ENCODE peak calls at places on chromosomes 6 and 20, in five cellular contexts. S, Y, B, L and D are unnamed samples.

GRCh38 chr6:34412054-34412453 is 13.8 kb downstream of the RPS10 start:
- DNase-seq in S (no peak), Y (no peak), B (peak; percentile 28), L (no peak), D (no peak)

GRCh38 chr20:57831992-57832585 is 122.3 kb upstream of the PMEPA1 start:
- DNase-seq in S (no peak), Y (no peak), B (no peak), L (no peak), D (no peak)

GRCh38 chr6:25427549-25427948 is 148.4 kb downstream of the CARMIL1 start:
- DNase-seq in S (no peak), Y (no peak), B (no peak), L (no peak), D (no peak)

GRCh38 chr6:45677381-45677992 is 299.8 kb upstream of the SUPT3H start:
- DNase-seq in S (no peak), Y (no peak), B (peak; percentile 41), L (no peak), D (peak; percentile 56)

GRCh38 chr6:166106076-166106686 is 61.5 kb downstream of the TBXT start:
- DNase-seq in S (peak; percentile 37), Y (peak; percentile 78), B (peak; percentile 61), L (peak; percentile 89), D (no peak)

GRCh38 chr6:151179321-151179720 is 60.4 kb upstream of the AKAP12 start:
- DNase-seq in S (no peak), Y (no peak), B (peak; percentile 90), L (no peak), D (no peak)

GRCh38 chr6:14441371-14441781 is 323.8 kb downstream of the CD83 start:
- DNase-seq in S (no peak), Y (no peak), B (peak; percentile 74), L (no peak), D (no peak)

GRCh38 chr6:3610896-3611295 is 140.6 kb downstream of the PXDC1 start:
- DNase-seq in S (no peak), Y (peak; percentile 20), B (no peak), L (no peak), D (no peak)

GRCh38 chr20:15597306-15597705 is 975.9 kb downstream of the KIF16B start:
- DNase-seq in S (no peak), Y (no peak), B (no peak), L (no peak), D (no peak)

GRCh38 chr20:35611482-35611881 is 4.1 kb upstream of the SPAG4 start:
- DNase-seq in S (no peak), Y (no peak), B (no peak), L (no peak), D (no peak)

GRCh38 chr20:35947489-35947888 is 6.8 kb downstream of the SCAND1 start:
- DNase-seq in S (no peak), Y (peak; percentile 56), B (peak; percentile 13), L (peak; percentile 8), D (no peak)

GRCh38 chr6:30655743-30656094 is 8.8 kb downstream of the C6orf136 start:
- DNase-seq in S (no peak), Y (no peak), B (peak; percentile 40), L (no peak), D (no peak)

GRCh38 chr20:33096921-33097320 is 17.5 kb downstream of the BPIFB4 start:
- DNase-seq in S (no peak), Y (no peak), B (peak; percentile 15), L (no peak), D (no peak)